ENCODE peak calls at places on chromosome 17, in eight cellular contexts. V is Right ventricle myocardium inferior; L is CD4-positive, alpha-beta T cell; Y is activated T-helper 1 cell treated with Interleukin-2 at 50 U/mL for 16 hours; D is left cardiac atrium; U is EH; O is T-helper 9 cell; I is naive B cell. P is an unnamed sample.

GRCh38 chr17:80082403-80083135 is 18.8 kb upstream of the GAA start:
- DNase-seq in Y (peak), U (peak), O (peak), I (peak), V (no peak), L (peak), D (peak), P (no peak)

GRCh38 chr17:3687949-3688614 is 7.9 kb downstream of the P2RX5 start:
- DNase-seq in I (peak), Y (no peak), O (no peak), U (no peak), L (no peak), V (peak), D (no peak), P (peak)

GRCh38 chr17:20063665-20064648 is 54.8 kb downstream of the SPECC1 start:
- DNase-seq in I (no peak), V (peak), D (peak), L (no peak), O (no peak), U (peak), Y (no peak), P (peak)

GRCh38 chr17:38350035-38350434 is 1.6 kb upstream of the SOCS7 start:
- DNase-seq in I (no peak), U (no peak), O (no peak), L (no peak), Y (no peak), V (no peak), D (no peak), P (peak)

GRCh38 chr17:42399121-42399520 is 10.9 kb upstream of the STAT3 start:
- DNase-seq in O (no peak), L (no peak), D (no peak), Y (no peak), U (no peak), V (no peak), I (no peak), P (no peak)

GRCh38 chr17:6498798-6499540 is 54.7 kb downstream of the PIMREG start:
- DNase-seq in O (no peak), L (no peak), U (no peak), Y (no peak), V (no peak), I (no peak), D (no peak), P (peak)

GRCh38 chr17:81160306-81160705 is 5.0 kb upstream of the PVALEF start:
- DNase-seq in U (no peak), Y (no peak), D (peak), O (no peak), I (no peak), L (no peak), V (peak), P (peak)

GRCh38 chr17:39852239-39852638 is 11.9 kb downstream of the IKZF3 start:
- DNase-seq in O (no peak), I (no peak), L (no peak), D (no peak), Y (no peak), V (no peak), U (no peak), P (no peak)

GRCh38 chr17:48646183-48647102 is 20.3 kb upstream of the HOXB9 start:
- DNase-seq in Y (no peak), I (no peak), L (no peak), O (no peak), V (no peak), U (no peak), D (no peak), P (no peak)

GRCh38 chr17:66548158-66548557 is 245.7 kb downstream of the PRKCA start:
- DNase-seq in Y (no peak), U (peak), I (no peak), O (no peak), V (no peak), D (no peak), L (peak), P (no peak)

GRCh38 chr17:50767030-50767429 is 288 bp downstream of the ANKRD40CL start:
- DNase-seq in L (no peak), V (no peak), D (no peak), I (no peak), U (no peak), O (no peak), Y (no peak), P (no peak)

GRCh38 chr17:9255838-9256237 is 234.5 kb downstream of the NTN1 start:
- DNase-seq in Y (no peak), V (no peak), D (no peak), L (no peak), I (no peak), U (no peak), O (no peak), P (no peak)

GRCh38 chr17:67730706-67731105 is 13.0 kb downstream of the NOL11 start:
- DNase-seq in I (no peak), U (no peak), O (no peak), D (no peak), Y (no peak), L (no peak), V (no peak), P (no peak)

GRCh38 chr17:17075037-17075755 is 32.9 kb downstream of the MPRIP start:
- DNase-seq in D (peak), U (peak), Y (no peak), I (no peak), L (no peak), V (peak), O (no peak), P (peak)

GRCh38 chr17:46020023-46020735 is 21.1 kb downstream of the STH start:
- DNase-seq in V (no peak), U (no peak), O (peak), I (peak), D (no peak), L (peak), Y (peak), P (peak)

P was measured in kidney.